ENCODE peak calls at places on chromosome 7, in eight cellular contexts. N, L, W, H, F, V, I and K are unnamed samples.
A peak's percentile ranks its signal among the peaks of the same experiment; 100 is the strongest.

GRCh38 chr7:131346885-131347592 is 19.4 kb downstream of the MKLN1 start:
- DNase-seq in V (no peak), L (no peak), F (no peak), N (no peak), W (no peak), I (peak; percentile 38), H (no peak), K (no peak)

GRCh38 chr7:5237286-5237685 is 45.5 kb upstream of the SLC29A4 start:
- DNase-seq in F (peak; percentile 59), N (peak; percentile 88), L (no peak), H (peak; percentile 80), W (no peak), V (no peak), I (no peak), K (peak; percentile 82)

GRCh38 chr7:2851499-2851898 is 7.4 kb upstream of the GNA12 start:
- DNase-seq in V (no peak), L (peak; percentile 10), F (no peak), W (no peak), I (no peak), H (no peak), N (no peak), K (no peak)

GRCh38 chr7:17966706-17967105 is 26.4 kb upstream of the SNX13 start:
- DNase-seq in W (no peak), L (no peak), H (no peak), F (no peak), I (no peak), N (no peak), V (no peak), K (no peak)

GRCh38 chr7:75694636-75695035 is 44.1 kb downstream of the HIP1 start:
- DNase-seq in L (no peak), V (no peak), F (no peak), N (no peak), W (no peak), H (no peak), I (no peak), K (no peak)

GRCh38 chr7:137681657-137682562 is 164.9 kb downstream of the DGKI start:
- DNase-seq in L (no peak), I (no peak), N (no peak), W (no peak), H (no peak), F (no peak), V (peak; percentile 45), K (no peak)

GRCh38 chr7:154996101-154996500 is 6.8 kb downstream of the PAXIP1 start:
- DNase-seq in L (no peak), I (no peak), F (no peak), W (no peak), N (no peak), H (no peak), V (no peak), K (no peak)

GRCh38 chr7:99123571-99124033 is 20.3 kb downstream of the SMURF1 start:
- DNase-seq in V (no peak), F (no peak), I (no peak), W (no peak), N (no peak), H (no peak), L (no peak), K (no peak)

GRCh38 chr7:117816727-117817126 is 56.5 kb downstream of the CTTNBP2 start:
- DNase-seq in N (no peak), L (no peak), W (no peak), I (no peak), H (no peak), V (no peak), F (no peak), K (no peak)

GRCh38 chr7:27124979-27125689 is 5.4 kb downstream of the HOXA4 start:
- DNase-seq in I (no peak), N (no peak), L (no peak), F (no peak), H (no peak), V (no peak), W (no peak), K (no peak)

GRCh38 chr7:22109761-22110160 is 164.1 kb upstream of the CDCA7L start:
- DNase-seq in I (peak; percentile 31), V (no peak), W (no peak), N (no peak), H (no peak), L (peak; percentile 10), F (no peak), K (no peak)

GRCh38 chr7:30789334-30789711 is 18.1 kb downstream of the MINDY4 start:
- DNase-seq in W (no peak), F (no peak), H (no peak), L (no peak), I (no peak), N (no peak), V (peak; percentile 48), K (no peak)

GRCh38 chr7:141585592-141586510 is 34.6 kb downstream of the AGK start:
- DNase-seq in V (peak; percentile 49), N (no peak), I (no peak), W (no peak), H (no peak), L (peak; percentile 47), F (no peak), K (no peak)

GRCh38 chr7:121909721-121910359 is 36.9 kb downstream of the PTPRZ1 start:
- DNase-seq in F (no peak), W (no peak), I (no peak), H (no peak), V (no peak), N (no peak), L (no peak), K (no peak)

GRCh38 chr7:12716134-12716667 is 28.8 kb downstream of the ARL4A start:
- DNase-seq in N (no peak), W (no peak), L (no peak), F (no peak), I (no peak), H (no peak), V (no peak), K (no peak)

GRCh38 chr7:121109145-121109544 is 120.6 kb downstream of the CPED1 start:
- DNase-seq in F (no peak), N (no peak), I (no peak), V (no peak), L (no peak), W (no peak), H (no peak), K (no peak)

GRCh38 chr7:15085361-15085760 is 182.8 kb upstream of the DGKB start:
- DNase-seq in F (no peak), N (no peak), I (no peak), V (no peak), H (no peak), W (no peak), L (no peak), K (no peak)

GRCh38 chr7:81187768-81188167 is 268.9 kb upstream of the SEMA3C start:
- DNase-seq in W (no peak), F (no peak), H (no peak), V (no peak), I (no peak), N (no peak), L (no peak), K (no peak)

GRCh38 chr7:43888983-43889945 is 17.1 kb downstream of the URGCP start:
- DNase-seq in F (no peak), N (no peak), L (no peak), V (no peak), H (no peak), W (no peak), I (no peak), K (no peak)

GRCh38 chr7:66276363-66276762 is 71.2 kb downstream of the TPST1 start:
- DNase-seq in F (no peak), I (no peak), W (no peak), N (no peak), V (no peak), L (no peak), H (no peak), K (no peak)

GRCh38 chr7:124162667-124163066 is 129.8 kb upstream of the TMEM229A start:
- DNase-seq in W (no peak), H (no peak), L (no peak), F (no peak), V (no peak), N (no peak), I (no peak), K (no peak)

GRCh38 chr7:140049339-140050024 is 13.3 kb downstream of the PARP12 start:
- DNase-seq in I (peak; percentile 5), N (no peak), H (no peak), F (no peak), V (no peak), L (no peak), W (no peak), K (no peak)

GRCh38 chr7:122886357-122887081 is at the start of gene CADPS2:
- DNase-seq in F (peak; percentile 56), V (peak; percentile 73), L (peak; percentile 11), H (peak; percentile 72), N (peak; percentile 89), W (peak; percentile 96), I (peak; percentile 94), K (peak; percentile 86)

GRCh38 chr7:27110977-27111752 is 8.7 kb upstream of the HOXA2 start:
- DNase-seq in V (peak; percentile 79), H (no peak), W (no peak), L (no peak), I (no peak), F (no peak), N (no peak), K (no peak)

GRCh38 chr7:150340875-150341262 is 560 bp downstream of the RARRES2 start:
- DNase-seq in I (no peak), F (no peak), L (no peak), W (no peak), H (no peak), V (no peak), N (no peak), K (no peak)

GRCh38 chr7:157627646-157628045 is 290.8 kb downstream of the DNAJB6 start:
- DNase-seq in N (no peak), V (no peak), F (no peak), L (no peak), I (no peak), H (no peak), W (no peak), K (no peak)

GRCh38 chr7:5638994-5639393 is 142.5 kb downstream of the RNF216 start:
- DNase-seq in W (no peak), N (no peak), L (no peak), H (no peak), F (no peak), V (no peak), I (no peak), K (no peak)

GRCh38 chr7:2705371-2706096 is 17.5 kb downstream of the AMZ1 start:
- DNase-seq in F (no peak), N (no peak), V (no peak), W (no peak), I (no peak), H (no peak), L (no peak), K (no peak)